ENCODE peak calls at places on chromosomes 7 and 10, in nine cellular contexts. N is HCT116, U is hepatocyte, I is OCI-LY7, O is PC-3, H is neural progenitor cell, S is GM23338, L is SK-N-SH, F is GM23248. Y is an unnamed sample.
A peak's percentile ranks its signal among the peaks of the same experiment; 100 is the strongest.

GRCh38 chr10:35058134-35058533 is 32.0 kb downstream of the CUL2 start:
- DNase-seq in N (no peak), U (no peak), L (no peak), F (peak; percentile 93), S (peak; percentile 20), H (no peak), O (peak; percentile 100), I (no peak), Y (no peak)

GRCh38 chr7:85554294-85554877 is 367.5 kb upstream of the SEMA3D start:
- DNase-seq in U (peak; percentile 84), H (peak; percentile 77), L (peak; percentile 19), N (peak; percentile 37), F (peak; percentile 80), S (peak; percentile 77), O (peak; percentile 82), I (peak; percentile 61), Y (peak; percentile 70)

GRCh38 chr7:608954-609711 is 89.5 kb upstream of the PDGFA start:
- DNase-seq in U (no peak), H (no peak), N (no peak), F (no peak), S (no peak), L (no peak), O (no peak), I (no peak), Y (no peak)

GRCh38 chr10:96377816-96378294 is 19.1 kb upstream of the OPALIN start:
- DNase-seq in H (peak; percentile 33), N (no peak), L (no peak), U (peak; percentile 50), I (peak; percentile 16), S (no peak), F (peak; percentile 54), O (no peak), Y (no peak)

GRCh38 chr10:32049113-32049512 is 7.1 kb downstream of the KIF5B start:
- DNase-seq in O (no peak), H (no peak), N (no peak), S (no peak), L (no peak), U (no peak), F (peak; percentile 65), I (no peak), Y (no peak)

GRCh38 chr7:93715234-93715633 is 140.7 kb upstream of the CALCR start:
- DNase-seq in O (peak; percentile 47), N (peak; percentile 28), I (peak; percentile 30), S (peak; percentile 77), L (peak; percentile 33), U (peak; percentile 60), F (peak; percentile 47), H (peak; percentile 64), Y (no peak)

GRCh38 chr10:112307631-112308502 is 24.7 kb downstream of the TECTB start:
- DNase-seq in L (peak; percentile 66), H (peak; percentile 73), S (peak; percentile 89), U (peak; percentile 72), N (peak; percentile 59), I (peak; percentile 35), O (peak; percentile 51), F (peak; percentile 67), Y (peak; percentile 32)

GRCh38 chr7:68963547-68963946 is 634.7 kb upstream of the AUTS2 start:
- DNase-seq in N (no peak), F (peak; percentile 74), S (no peak), O (no peak), U (peak; percentile 44), I (no peak), L (no peak), H (no peak), Y (no peak)

GRCh38 chr10:21925851-21926250 is 77.7 kb downstream of the DNAJC1 start:
- DNase-seq in I (no peak), N (no peak), F (no peak), U (no peak), H (no peak), L (no peak), S (no peak), O (no peak), Y (no peak)

GRCh38 chr10:112446055-112446854 is 459 bp downstream of the ZDHHC6 start:
- DNase-seq in N (no peak), S (no peak), F (peak; percentile 70), I (peak; percentile 8), L (no peak), U (peak; percentile 8), H (no peak), O (no peak), Y (no peak)

DNA sequence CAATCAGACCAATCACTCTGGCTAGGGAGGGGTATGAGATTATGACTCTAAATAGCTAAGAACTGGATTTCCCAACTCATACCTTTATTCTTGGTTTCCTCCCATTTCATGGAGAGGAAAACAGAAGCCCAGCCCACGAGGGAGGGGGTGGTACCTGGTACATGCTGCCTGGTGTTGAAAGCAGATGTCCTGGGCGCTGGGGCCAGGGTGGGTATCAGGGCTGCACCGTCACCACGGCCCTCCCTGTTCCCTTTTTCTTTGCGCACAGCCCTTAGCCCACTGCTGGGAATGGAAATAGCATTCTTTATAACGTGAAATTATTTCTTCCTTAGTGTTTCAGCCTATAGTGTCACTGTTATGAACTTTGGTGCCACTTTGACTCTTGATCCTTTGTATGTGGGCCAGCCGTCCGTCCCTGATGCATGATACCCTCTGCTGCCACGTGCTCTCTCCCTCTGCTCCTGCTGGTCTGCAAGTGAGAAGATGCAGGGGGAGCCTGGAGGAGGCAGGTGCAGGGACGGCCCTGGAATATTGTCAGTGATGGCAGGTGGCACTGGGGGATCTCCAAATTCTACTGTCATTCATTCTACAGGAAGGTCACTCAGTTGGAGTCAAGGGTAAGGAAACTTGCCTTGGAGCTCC is 158.5 kb downstream of the CDH23 start:
- DNase-seq in U (no peak), H (no peak), F (no peak), L (no peak), S (no peak), O (no peak), I (no peak), N (no peak), Y (no peak)
- H3K27ac ChIP-seq in U (no peak overlapping the region), H (no peak overlapping the region), F (no peak overlapping the region), L (no peak overlapping the region), S (no peak overlapping the region), O (no peak overlapping the region), I (no peak overlapping the region), N (no peak overlapping the region), Y (no peak overlapping the region)

DNA sequence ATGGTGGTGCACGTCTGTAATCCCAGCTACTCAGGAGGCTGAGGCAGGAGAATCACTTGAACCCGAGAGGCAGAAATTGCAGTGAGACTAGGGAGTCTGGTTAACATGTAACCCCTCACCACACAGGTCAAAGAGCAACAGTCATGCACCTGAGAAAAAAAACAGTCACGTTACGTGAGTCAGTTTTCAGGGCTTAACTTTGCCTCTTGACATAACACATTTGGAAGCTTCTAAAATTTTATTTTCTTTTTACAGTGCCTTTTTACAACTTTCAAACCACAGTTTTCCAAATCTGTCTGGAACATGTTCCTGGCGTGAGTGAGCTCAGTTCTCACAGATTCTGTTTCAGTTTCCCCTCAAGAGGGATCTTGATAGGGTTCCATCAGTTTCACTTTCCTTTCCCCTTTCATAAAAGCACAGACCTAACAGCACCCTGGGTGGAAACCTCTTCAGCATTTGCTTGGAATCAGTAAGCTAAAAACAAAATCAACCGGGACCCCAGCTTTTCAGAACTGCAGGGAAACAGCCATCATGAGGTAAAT is 4.4 kb downstream of the IFIT3 start:
- DNase-seq in U (peak; percentile 56), L (no peak), S (no peak), I (peak; percentile 59), O (no peak), H (no peak), N (no peak), F (peak; percentile 75), Y (peak; percentile 88)
- TF ChIP-seq EZH2phosphoT487 in U (no peak), L (no peak), S (no peak), I (no peak), O (no peak), H (no peak), N (no peak), F (no peak), Y (no peak)

DNA sequence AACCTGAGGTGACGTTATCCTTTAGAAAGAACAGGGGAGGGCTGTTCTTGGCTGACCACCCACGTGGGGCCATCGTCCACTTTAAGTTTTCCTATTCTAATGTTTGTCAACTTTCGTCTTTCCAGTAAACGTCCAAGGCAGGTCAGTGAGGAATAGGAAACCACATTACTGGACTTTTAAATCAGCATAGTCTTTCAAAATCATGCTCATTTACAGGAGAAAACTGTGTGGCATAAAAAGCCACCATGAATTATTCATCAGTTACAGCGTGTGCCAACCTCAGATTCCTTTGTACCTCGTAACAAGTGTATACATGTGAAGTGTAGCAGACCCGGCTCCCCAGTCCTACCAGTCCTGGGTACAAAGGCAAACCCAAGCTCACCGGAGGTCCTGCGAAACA is 25.1 kb upstream of the ABLIM1 start:
- DNase-seq in O (peak; percentile 4), N (no peak), L (no peak), S (no peak), F (no peak), H (no peak), U (no peak), I (no peak), Y (no peak)
- H3K27ac ChIP-seq in O (no peak overlapping the region), N (no peak overlapping the region), L (peak overlapping the region; percentile 88), S (no peak overlapping the region), F (no peak overlapping the region), H (no peak overlapping the region), U (peak overlapping the region; percentile 93), I (no peak overlapping the region), Y (no peak overlapping the region)

GRCh38 chr7:157121184-157121715 is 17.5 kb upstream of the UBE3C start:
- DNase-seq in I (no peak), N (no peak), F (no peak), L (no peak), O (no peak), U (no peak), H (no peak), S (no peak), Y (no peak)

GRCh38 chr7:157124655-157125054 is 14.1 kb upstream of the UBE3C start:
- DNase-seq in N (no peak), F (no peak), I (no peak), O (no peak), U (no peak), S (no peak), L (no peak), H (no peak), Y (no peak)

GRCh38 chr7:157125376-157126223 is 13.1 kb upstream of the UBE3C start:
- DNase-seq in F (no peak), U (no peak), L (no peak), O (no peak), S (no peak), I (no peak), N (no peak), H (no peak), Y (no peak)

GRCh38 chr7:157120181-157120580 is 18.5 kb upstream of the UBE3C start:
- DNase-seq in U (no peak), I (no peak), L (no peak), S (no peak), O (no peak), N (no peak), F (no peak), H (no peak), Y (no peak)

DNA sequence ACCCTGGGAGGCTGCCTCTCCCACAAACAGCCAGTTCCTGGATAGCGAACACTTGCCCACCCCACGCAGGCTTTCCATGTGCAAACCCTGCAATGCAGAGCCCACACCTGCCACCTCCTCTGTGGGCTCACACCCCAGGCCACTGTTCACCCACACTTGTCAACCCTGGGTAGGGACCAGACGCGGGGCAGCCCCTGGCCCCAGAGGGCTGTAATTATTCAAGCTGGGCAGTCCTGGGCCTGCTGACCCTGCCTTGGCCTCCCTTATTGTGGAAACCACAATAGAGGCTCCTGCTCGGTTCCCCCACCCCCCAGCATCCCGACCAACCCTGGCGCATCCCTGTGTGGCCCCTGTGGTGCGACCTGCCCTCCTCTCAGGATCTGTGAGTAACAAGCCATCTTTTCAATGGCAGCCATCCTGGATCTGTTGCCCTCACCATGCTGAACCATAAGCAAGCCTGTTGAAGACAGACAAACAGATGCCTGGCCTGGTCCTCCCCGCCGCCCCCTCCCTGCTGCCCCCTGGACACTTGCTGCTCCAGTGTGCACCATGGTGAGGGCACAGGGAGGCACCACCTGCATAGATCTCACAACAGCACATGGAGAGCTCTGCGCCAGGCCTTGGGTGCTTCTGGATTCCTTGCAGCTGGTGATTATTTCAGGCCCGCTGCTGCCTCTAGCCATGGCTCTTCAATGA is 15.8 kb upstream of the UBE3C start:
- DNase-seq in S (no peak), N (no peak), I (no peak), F (no peak), H (peak; percentile 55), L (peak; percentile 40), U (no peak), O (no peak), Y (no peak)
- TF ChIP-seq EZH2phosphoT487 in S (no peak), N (no peak), I (no peak), F (no peak), H (no peak), L (no peak), U (no peak), O (no peak), Y (no peak)